ENCODE peak calls at places on chromosomes 1 and 21, in seven cellular contexts. One of them, this sample, is unnamed.

GRCh38 chr1:66012076-66012769 is 219.5 kb downstream of the PDE4B start:
- DNase-seq in HCT116: no peak
- DNase-seq in HepG2: no peak
- DNase-seq in sigmoid colon: no peak
- DNase-seq in K562: no peak
- DNase-seq in GM23338: no peak
- DNase-seq in suprapubic skin: no peak
- DNase-seq in this sample: no peak

GRCh38 chr1:20329793-20330542 is 39.3 kb downstream of the VWA5B1 start:
- DNase-seq in HCT116: no peak
- DNase-seq in HepG2: no peak
- DNase-seq in sigmoid colon: no peak
- DNase-seq in K562: peak
- DNase-seq in GM23338: peak
- DNase-seq in suprapubic skin: no peak
- DNase-seq in this sample: no peak

GRCh38 chr1:160797861-160798273 is 1.9 kb downstream of the LY9 start:
- DNase-seq in HCT116: no peak
- DNase-seq in HepG2: no peak
- DNase-seq in sigmoid colon: no peak
- DNase-seq in K562: no peak
- DNase-seq in GM23338: no peak
- DNase-seq in suprapubic skin: no peak
- DNase-seq in this sample: no peak

GRCh38 chr21:14474995-14475394 is 71.1 kb downstream of the SAMSN1 start:
- DNase-seq in HCT116: no peak
- DNase-seq in HepG2: no peak
- DNase-seq in sigmoid colon: no peak
- DNase-seq in K562: no peak
- DNase-seq in GM23338: no peak
- DNase-seq in suprapubic skin: no peak
- DNase-seq in this sample: no peak

GRCh38 chr1:230825061-230825803 is 43.1 kb downstream of the C1orf198 start:
- DNase-seq in HCT116: no peak
- DNase-seq in HepG2: no peak
- DNase-seq in sigmoid colon: no peak
- DNase-seq in K562: no peak
- DNase-seq in GM23338: no peak
- DNase-seq in suprapubic skin: no peak
- DNase-seq in this sample: no peak

GRCh38 chr1:171984850-171985485 is 143.7 kb downstream of the DNM3 start:
- DNase-seq in HCT116: peak
- DNase-seq in HepG2: peak
- DNase-seq in sigmoid colon: no peak
- DNase-seq in K562: peak
- DNase-seq in GM23338: peak
- DNase-seq in suprapubic skin: no peak
- DNase-seq in this sample: no peak

GRCh38 chr1:24921938-24922662 is 8.0 kb downstream of the RUNX3 start:
- DNase-seq in HCT116: no peak
- DNase-seq in HepG2: no peak
- DNase-seq in sigmoid colon: no peak
- DNase-seq in K562: no peak
- DNase-seq in GM23338: no peak
- DNase-seq in suprapubic skin: no peak
- DNase-seq in this sample: no peak

GRCh38 chr1:30882678-30883388 is 25.7 kb downstream of the SDC3 start:
- DNase-seq in HCT116: no peak
- DNase-seq in HepG2: no peak
- DNase-seq in sigmoid colon: no peak
- DNase-seq in K562: no peak
- DNase-seq in GM23338: no peak
- DNase-seq in suprapubic skin: no peak
- DNase-seq in this sample: no peak

GRCh38 chr1:159962176-159962575 is 8.1 kb upstream of the SLAMF9 start:
- DNase-seq in HCT116: no peak
- DNase-seq in HepG2: no peak
- DNase-seq in sigmoid colon: no peak
- DNase-seq in K562: no peak
- DNase-seq in GM23338: no peak
- DNase-seq in suprapubic skin: no peak
- DNase-seq in this sample: no peak

GRCh38 chr1:8073116-8073855 is 47.2 kb upstream of the ERRFI1 start:
- DNase-seq in HCT116: no peak
- DNase-seq in HepG2: no peak
- DNase-seq in sigmoid colon: no peak
- DNase-seq in K562: no peak
- DNase-seq in GM23338: no peak
- DNase-seq in suprapubic skin: no peak
- DNase-seq in this sample: no peak

GRCh38 chr1:100485855-100486258 is 52.1 kb upstream of the GPR88 start:
- DNase-seq in HCT116: no peak
- DNase-seq in HepG2: peak
- DNase-seq in sigmoid colon: no peak
- DNase-seq in K562: no peak
- DNase-seq in GM23338: no peak
- DNase-seq in suprapubic skin: no peak
- DNase-seq in this sample: no peak

GRCh38 chr21:31201548-31201947 is 142.5 kb downstream of the TIAM1 start:
- DNase-seq in HCT116: no peak
- DNase-seq in HepG2: no peak
- DNase-seq in sigmoid colon: peak
- DNase-seq in K562: no peak
- DNase-seq in GM23338: no peak
- DNase-seq in suprapubic skin: peak
- DNase-seq in this sample: no peak

GRCh38 chr1:218874313-218874712 is 299.4 kb upstream of the LYPLAL1 start:
- DNase-seq in HCT116: no peak
- DNase-seq in HepG2: peak
- DNase-seq in sigmoid colon: no peak
- DNase-seq in K562: no peak
- DNase-seq in GM23338: no peak
- DNase-seq in suprapubic skin: no peak
- DNase-seq in this sample: no peak

GRCh38 chr21:14453339-14453738 is 70.4 kb upstream of the HSPA13 start:
- DNase-seq in HCT116: no peak
- DNase-seq in HepG2: no peak
- DNase-seq in sigmoid colon: no peak
- DNase-seq in K562: peak
- DNase-seq in GM23338: no peak
- DNase-seq in suprapubic skin: no peak
- DNase-seq in this sample: no peak

GRCh38 chr1:242525769-242526168 is 1.3 kb upstream of the PLD5 start:
- DNase-seq in HCT116: no peak
- DNase-seq in HepG2: no peak
- DNase-seq in sigmoid colon: no peak
- DNase-seq in K562: no peak
- DNase-seq in GM23338: no peak
- DNase-seq in suprapubic skin: no peak
- DNase-seq in this sample: no peak

GRCh38 chr1:19483261-19483660 is 2.1 kb downstream of the CAPZB start:
- DNase-seq in HCT116: no peak
- DNase-seq in HepG2: no peak
- DNase-seq in sigmoid colon: no peak
- DNase-seq in K562: no peak
- DNase-seq in GM23338: no peak
- DNase-seq in suprapubic skin: no peak
- DNase-seq in this sample: no peak

GRCh38 chr1:246427611-246428010 is 79.5 kb downstream of the SMYD3 start:
- DNase-seq in HCT116: no peak
- DNase-seq in HepG2: no peak
- DNase-seq in sigmoid colon: no peak
- DNase-seq in K562: no peak
- DNase-seq in GM23338: no peak
- DNase-seq in suprapubic skin: no peak
- DNase-seq in this sample: no peak

GRCh38 chr1:94688646-94689045 is 131.5 kb upstream of the SLC44A3 start:
- DNase-seq in HCT116: no peak
- DNase-seq in HepG2: no peak
- DNase-seq in sigmoid colon: no peak
- DNase-seq in K562: no peak
- DNase-seq in GM23338: peak
- DNase-seq in suprapubic skin: no peak
- DNase-seq in this sample: no peak

GRCh38 chr1:35558374-35559316 is 1.0 kb downstream of the NCDN start:
- DNase-seq in HCT116: no peak
- DNase-seq in HepG2: no peak
- DNase-seq in sigmoid colon: no peak
- DNase-seq in K562: peak
- DNase-seq in GM23338: peak
- DNase-seq in suprapubic skin: no peak
- DNase-seq in this sample: peak

GRCh38 chr1:170692866-170693575 is 29.1 kb downstream of the PRRX1 start:
- DNase-seq in HCT116: no peak
- DNase-seq in HepG2: no peak
- DNase-seq in sigmoid colon: no peak
- DNase-seq in K562: no peak
- DNase-seq in GM23338: no peak
- DNase-seq in suprapubic skin: no peak
- DNase-seq in this sample: no peak

GRCh38 chr1:81387446-81387845 is 413.3 kb upstream of the ADGRL2 start:
- DNase-seq in HCT116: no peak
- DNase-seq in HepG2: no peak
- DNase-seq in sigmoid colon: no peak
- DNase-seq in K562: no peak
- DNase-seq in GM23338: no peak
- DNase-seq in suprapubic skin: no peak
- DNase-seq in this sample: no peak

DNA sequence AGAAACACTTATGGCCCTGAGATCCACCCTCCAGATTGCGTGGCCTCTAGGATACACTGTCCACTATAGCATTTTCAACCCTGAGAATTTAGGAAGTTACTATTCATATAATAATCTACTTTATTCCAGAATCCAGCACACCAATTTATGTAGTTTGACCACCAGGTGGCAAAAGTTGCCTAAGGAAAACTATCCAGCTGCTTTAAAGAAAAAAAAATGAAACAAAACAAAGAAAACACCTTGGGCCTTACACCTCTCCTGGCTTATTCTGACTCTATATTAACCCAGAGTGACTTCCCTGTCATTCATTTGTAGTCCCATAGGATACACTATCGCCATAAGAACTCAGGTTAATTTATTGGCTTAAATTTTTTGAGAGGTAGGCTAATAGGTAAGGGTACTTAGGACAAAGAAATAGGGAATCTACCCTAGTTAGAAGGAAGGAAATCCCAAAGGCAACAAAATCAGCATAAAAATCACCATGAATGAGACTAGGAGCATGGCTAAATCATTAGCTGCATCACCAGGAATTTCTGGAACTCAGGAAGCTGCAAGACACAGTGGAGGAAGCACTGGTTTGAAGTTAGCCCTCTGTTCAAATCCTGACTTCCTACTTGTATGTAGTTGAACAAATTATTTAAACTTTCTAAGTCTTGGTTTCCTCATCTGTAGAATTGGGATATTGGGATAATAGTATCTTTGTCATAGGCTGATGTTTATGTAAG is 107.5 kb downstream of the SPAG17 start:
- DNase-seq in HCT116: peak
- DNase-seq in HepG2: peak
- DNase-seq in sigmoid colon: no peak
- DNase-seq in K562: peak
- DNase-seq in GM23338: peak
- DNase-seq in suprapubic skin: no peak
- DNase-seq in this sample: no peak
- TF ChIP-seq CTCF in HCT116: peak
- TF ChIP-seq CTCF in HepG2: peak
- TF ChIP-seq CTCF in sigmoid colon: no peak
- TF ChIP-seq CTCF in K562: peak
- TF ChIP-seq CTCF in GM23338: peak
- TF ChIP-seq CTCF in suprapubic skin: no peak
- TF ChIP-seq CTCF in this sample: no peak

GRCh38 chr1:154859151-154859785 is 10.8 kb downstream of the KCNN3 start:
- DNase-seq in HCT116: no peak
- DNase-seq in HepG2: no peak
- DNase-seq in sigmoid colon: no peak
- DNase-seq in K562: no peak
- DNase-seq in GM23338: no peak
- DNase-seq in suprapubic skin: no peak
- DNase-seq in this sample: no peak
- H3K4me3 ChIP-seq in HCT116: no peak
- H3K4me3 ChIP-seq in HepG2: no peak
- H3K4me3 ChIP-seq in sigmoid colon: no peak
- H3K4me3 ChIP-seq in K562: no peak
- H3K4me3 ChIP-seq in GM23338: no peak
- H3K4me3 ChIP-seq in suprapubic skin: no peak
- H3K4me3 ChIP-seq in this sample: no peak

GRCh38 chr1:181317261-181317924 is 165.9 kb upstream of the CACNA1E start:
- DNase-seq in HCT116: no peak
- DNase-seq in HepG2: no peak
- DNase-seq in sigmoid colon: no peak
- DNase-seq in K562: no peak
- DNase-seq in GM23338: no peak
- DNase-seq in suprapubic skin: no peak
- DNase-seq in this sample: no peak

GRCh38 chr1:181319903-181320302 is 163.4 kb upstream of the CACNA1E start:
- DNase-seq in HCT116: no peak
- DNase-seq in HepG2: no peak
- DNase-seq in sigmoid colon: no peak
- DNase-seq in K562: no peak
- DNase-seq in GM23338: no peak
- DNase-seq in suprapubic skin: no peak
- DNase-seq in this sample: no peak

GRCh38 chr1:181318858-181319235 is 164.5 kb upstream of the CACNA1E start:
- DNase-seq in HCT116: no peak
- DNase-seq in HepG2: no peak
- DNase-seq in sigmoid colon: no peak
- DNase-seq in K562: no peak
- DNase-seq in GM23338: no peak
- DNase-seq in suprapubic skin: no peak
- DNase-seq in this sample: no peak

GRCh38 chr1:181314959-181315358 is 168.4 kb upstream of the CACNA1E start:
- DNase-seq in HCT116: no peak
- DNase-seq in HepG2: no peak
- DNase-seq in sigmoid colon: no peak
- DNase-seq in K562: no peak
- DNase-seq in GM23338: peak
- DNase-seq in suprapubic skin: no peak
- DNase-seq in this sample: no peak

GRCh38 chr1:181318022-181318857 is 165.1 kb upstream of the CACNA1E start:
- DNase-seq in HCT116: no peak
- DNase-seq in HepG2: no peak
- DNase-seq in sigmoid colon: no peak
- DNase-seq in K562: no peak
- DNase-seq in GM23338: peak
- DNase-seq in suprapubic skin: no peak
- DNase-seq in this sample: no peak
- TF ChIP-seq POLR2AphosphoS5 in HCT116: no peak
- TF ChIP-seq POLR2AphosphoS5 in HepG2: no peak
- TF ChIP-seq POLR2AphosphoS5 in sigmoid colon: no peak
- TF ChIP-seq POLR2AphosphoS5 in K562: no peak
- TF ChIP-seq POLR2AphosphoS5 in GM23338: no peak
- TF ChIP-seq POLR2AphosphoS5 in suprapubic skin: no peak
- TF ChIP-seq POLR2AphosphoS5 in this sample: no peak

GRCh38 chr1:82565146-82565545 is 764.4 kb downstream of the ADGRL2 start:
- DNase-seq in HCT116: peak
- DNase-seq in HepG2: no peak
- DNase-seq in sigmoid colon: no peak
- DNase-seq in K562: no peak
- DNase-seq in GM23338: peak
- DNase-seq in suprapubic skin: no peak
- DNase-seq in this sample: no peak
- TF ChIP-seq CTCF in HCT116: no peak
- TF ChIP-seq CTCF in HepG2: no peak
- TF ChIP-seq CTCF in sigmoid colon: no peak
- TF ChIP-seq CTCF in K562: no peak
- TF ChIP-seq CTCF in GM23338: peak
- TF ChIP-seq CTCF in suprapubic skin: no peak
- TF ChIP-seq CTCF in this sample: no peak

This sample was measured in vagina.